ENCODE peak calls at places on chromosome 14, in seven cellular contexts. One of them, this sample, is unnamed.

GRCh38 chr14:100612879-100613455 is 25.8 kb upstream of the BEGAIN start:
- DNase-seq in lower leg skin: no peak
- DNase-seq in stimulated activated CD8-positive, alpha-beta memory T cell treated with anti-CD3 and anti-CD28 coated beads, Interleukin-12 subunit alpha, Interleukin-12 subunit beta, amount 100 ng/mL, for 4 hours: no peak
- DNase-seq in activated T-helper 1 cell treated with Interleukin-2 at 50 U/mL for 16 hours: no peak
- DNase-seq in HEK293T: no peak
- DNase-seq in activated effector memory CD4-positive, alpha-beta T cell treated with Interleukin-2 at 50 U/mL for 16 hours: no peak
- DNase-seq in kidney epithelial cell: no peak
- DNase-seq in this sample: no peak

GRCh38 chr14:32073537-32074189 is 3.4 kb upstream of the ARHGAP5 start:
- DNase-seq in lower leg skin: peak; percentile 76
- DNase-seq in kidney epithelial cell: peak; percentile 43
- DNase-seq in activated effector memory CD4-positive, alpha-beta T cell treated with Interleukin-2 at 50 U/mL for 16 hours: no peak
- DNase-seq in stimulated activated CD8-positive, alpha-beta memory T cell treated with anti-CD3 and anti-CD28 coated beads, Interleukin-12 subunit alpha, Interleukin-12 subunit beta, amount 100 ng/mL, for 4 hours: no peak
- DNase-seq in HEK293T: peak; percentile 42
- DNase-seq in activated T-helper 1 cell treated with Interleukin-2 at 50 U/mL for 16 hours: no peak
- DNase-seq in this sample: peak; percentile 36

GRCh38 chr14:100303179-100303578 is 3.1 kb downstream of the SLC25A29 start:
- DNase-seq in kidney epithelial cell: no peak
- DNase-seq in lower leg skin: no peak
- DNase-seq in activated T-helper 1 cell treated with Interleukin-2 at 50 U/mL for 16 hours: no peak
- DNase-seq in HEK293T: peak; percentile 38
- DNase-seq in stimulated activated CD8-positive, alpha-beta memory T cell treated with anti-CD3 and anti-CD28 coated beads, Interleukin-12 subunit alpha, Interleukin-12 subunit beta, amount 100 ng/mL, for 4 hours: no peak
- DNase-seq in activated effector memory CD4-positive, alpha-beta T cell treated with Interleukin-2 at 50 U/mL for 16 hours: no peak
- DNase-seq in this sample: no peak

GRCh38 chr14:98931911-98932310 is 340.1 kb downstream of the BCL11B start:
- DNase-seq in HEK293T: no peak
- DNase-seq in activated T-helper 1 cell treated with Interleukin-2 at 50 U/mL for 16 hours: peak; percentile 60
- DNase-seq in stimulated activated CD8-positive, alpha-beta memory T cell treated with anti-CD3 and anti-CD28 coated beads, Interleukin-12 subunit alpha, Interleukin-12 subunit beta, amount 100 ng/mL, for 4 hours: peak; percentile 27
- DNase-seq in activated effector memory CD4-positive, alpha-beta T cell treated with Interleukin-2 at 50 U/mL for 16 hours: peak; percentile 74
- DNase-seq in kidney epithelial cell: no peak
- DNase-seq in lower leg skin: no peak
- DNase-seq in this sample: no peak

GRCh38 chr14:94648801-94649200 is 36.6 kb downstream of the SERPINA3 start:
- DNase-seq in activated effector memory CD4-positive, alpha-beta T cell treated with Interleukin-2 at 50 U/mL for 16 hours: no peak
- DNase-seq in kidney epithelial cell: no peak
- DNase-seq in HEK293T: no peak
- DNase-seq in stimulated activated CD8-positive, alpha-beta memory T cell treated with anti-CD3 and anti-CD28 coated beads, Interleukin-12 subunit alpha, Interleukin-12 subunit beta, amount 100 ng/mL, for 4 hours: no peak
- DNase-seq in lower leg skin: no peak
- DNase-seq in activated T-helper 1 cell treated with Interleukin-2 at 50 U/mL for 16 hours: no peak
- DNase-seq in this sample: no peak

GRCh38 chr14:30385925-30386324 is 173.0 kb upstream of the G2E3 start:
- DNase-seq in lower leg skin: no peak
- DNase-seq in kidney epithelial cell: no peak
- DNase-seq in stimulated activated CD8-positive, alpha-beta memory T cell treated with anti-CD3 and anti-CD28 coated beads, Interleukin-12 subunit alpha, Interleukin-12 subunit beta, amount 100 ng/mL, for 4 hours: no peak
- DNase-seq in activated effector memory CD4-positive, alpha-beta T cell treated with Interleukin-2 at 50 U/mL for 16 hours: no peak
- DNase-seq in activated T-helper 1 cell treated with Interleukin-2 at 50 U/mL for 16 hours: no peak
- DNase-seq in HEK293T: no peak
- DNase-seq in this sample: no peak

GRCh38 chr14:24115451-24116110 is 832 bp upstream of the NRL start:
- DNase-seq in kidney epithelial cell: no peak
- DNase-seq in activated T-helper 1 cell treated with Interleukin-2 at 50 U/mL for 16 hours: no peak
- DNase-seq in activated effector memory CD4-positive, alpha-beta T cell treated with Interleukin-2 at 50 U/mL for 16 hours: no peak
- DNase-seq in lower leg skin: no peak
- DNase-seq in stimulated activated CD8-positive, alpha-beta memory T cell treated with anti-CD3 and anti-CD28 coated beads, Interleukin-12 subunit alpha, Interleukin-12 subunit beta, amount 100 ng/mL, for 4 hours: no peak
- DNase-seq in HEK293T: no peak
- DNase-seq in this sample: no peak

GRCh38 chr14:102317564-102318248 is 1.8 kb upstream of the ZNF839 start:
- DNase-seq in HEK293T: no peak
- DNase-seq in activated T-helper 1 cell treated with Interleukin-2 at 50 U/mL for 16 hours: no peak
- DNase-seq in activated effector memory CD4-positive, alpha-beta T cell treated with Interleukin-2 at 50 U/mL for 16 hours: no peak
- DNase-seq in stimulated activated CD8-positive, alpha-beta memory T cell treated with anti-CD3 and anti-CD28 coated beads, Interleukin-12 subunit alpha, Interleukin-12 subunit beta, amount 100 ng/mL, for 4 hours: no peak
- DNase-seq in lower leg skin: no peak
- DNase-seq in kidney epithelial cell: no peak
- DNase-seq in this sample: no peak

GRCh38 chr14:58711382-58711781 is 73.6 kb downstream of the DACT1 start:
- DNase-seq in HEK293T: no peak
- DNase-seq in kidney epithelial cell: no peak
- DNase-seq in lower leg skin: no peak
- DNase-seq in activated T-helper 1 cell treated with Interleukin-2 at 50 U/mL for 16 hours: no peak
- DNase-seq in activated effector memory CD4-positive, alpha-beta T cell treated with Interleukin-2 at 50 U/mL for 16 hours: no peak
- DNase-seq in stimulated activated CD8-positive, alpha-beta memory T cell treated with anti-CD3 and anti-CD28 coated beads, Interleukin-12 subunit alpha, Interleukin-12 subunit beta, amount 100 ng/mL, for 4 hours: no peak
- DNase-seq in this sample: no peak

GRCh38 chr14:30291216-30291615 is 267.7 kb upstream of the G2E3 start:
- DNase-seq in stimulated activated CD8-positive, alpha-beta memory T cell treated with anti-CD3 and anti-CD28 coated beads, Interleukin-12 subunit alpha, Interleukin-12 subunit beta, amount 100 ng/mL, for 4 hours: no peak
- DNase-seq in HEK293T: no peak
- DNase-seq in lower leg skin: no peak
- DNase-seq in kidney epithelial cell: peak; percentile 18
- DNase-seq in activated effector memory CD4-positive, alpha-beta T cell treated with Interleukin-2 at 50 U/mL for 16 hours: no peak
- DNase-seq in activated T-helper 1 cell treated with Interleukin-2 at 50 U/mL for 16 hours: no peak
- DNase-seq in this sample: no peak

GRCh38 chr14:35435177-35435576 is 30.6 kb upstream of the NFKBIA start:
- DNase-seq in lower leg skin: no peak
- DNase-seq in HEK293T: no peak
- DNase-seq in activated T-helper 1 cell treated with Interleukin-2 at 50 U/mL for 16 hours: no peak
- DNase-seq in kidney epithelial cell: no peak
- DNase-seq in stimulated activated CD8-positive, alpha-beta memory T cell treated with anti-CD3 and anti-CD28 coated beads, Interleukin-12 subunit alpha, Interleukin-12 subunit beta, amount 100 ng/mL, for 4 hours: no peak
- DNase-seq in activated effector memory CD4-positive, alpha-beta T cell treated with Interleukin-2 at 50 U/mL for 16 hours: no peak
- DNase-seq in this sample: no peak